ENCODE peak calls at places on chromosomes 2 and 18, in four cellular contexts. Q is GM12891, W is Panc1, J is endothelial cell of umbilical vein. V is an unnamed sample.

GRCh38 chr2:9638532-9638931 is 7.7 kb upstream of the YWHAQ start:
- DNase-seq in J (peak), Q (no peak), W (peak), V (peak)

GRCh38 chr18:8791171-8791651 is 85.9 kb downstream of the MTCL1 start:
- DNase-seq in J (peak), W (no peak), Q (no peak), V (peak)

GRCh38 chr2:240435457-240435954 is at the start of gene GPC1:
- DNase-seq in J (peak), W (no peak), Q (peak), V (no peak)

GRCh38 chr2:62654423-62654791 is 51.1 kb upstream of the EHBP1 start:
- DNase-seq in Q (no peak), J (no peak), W (no peak), V (no peak)

GRCh38 chr2:230423851-230424458 is 8.0 kb downstream of the SP100 start:
- DNase-seq in Q (no peak), W (no peak), J (no peak), V (no peak)

GRCh38 chr18:60684843-60685513 is 312.4 kb upstream of the MC4R start:
- DNase-seq in J (peak), W (peak), Q (no peak), V (no peak)

GRCh38 chr2:172639823-172640222 is 83.9 kb downstream of the PDK1 start:
- DNase-seq in J (no peak), W (no peak), Q (no peak), V (no peak)

GRCh38 chr18:731185-731584 is 18.8 kb upstream of the ENOSF1 start:
- DNase-seq in Q (no peak), J (no peak), W (no peak), V (no peak)

GRCh38 chr2:69054431-69054830 is 41.5 kb downstream of the ANTXR1 start:
- DNase-seq in J (no peak), Q (peak), W (no peak), V (no peak)

GRCh38 chr2:120389036-120389391 is 43.1 kb downstream of the INHBB start:
- DNase-seq in W (no peak), J (no peak), Q (no peak), V (no peak)

GRCh38 chr2:100820346-100821254 is 661 bp downstream of the NPAS2 start:
- DNase-seq in J (peak), W (no peak), Q (no peak), V (no peak)

GRCh38 chr2:19474128-19474527 is 115.7 kb upstream of the OSR1 start:
- DNase-seq in Q (peak), W (no peak), J (no peak), V (no peak)

GRCh38 chr18:3655637-3656050 is 205.7 kb downstream of the TGIF1 start:
- DNase-seq in J (no peak), Q (no peak), W (no peak), V (no peak)

GRCh38 chr2:70201831-70202230 is 11.0 kb upstream of the C2orf42 start:
- DNase-seq in J (no peak), Q (no peak), W (no peak), V (no peak)

GRCh38 chr2:63903003-63903402 is 61.3 kb downstream of the UGP2 start:
- DNase-seq in W (no peak), Q (no peak), J (no peak), V (no peak)

GRCh38 chr2:120897399-120897798 is 161.7 kb downstream of the GLI2 start:
- DNase-seq in J (no peak), W (no peak), Q (no peak), V (no peak)

GRCh38 chr2:95268208-95269035 is 5.8 kb upstream of the PROM2 start:
- DNase-seq in W (no peak), Q (no peak), J (no peak), V (peak)

GRCh38 chr2:217553202-217553601 is 449.6 kb downstream of the TNS1 start:
- DNase-seq in J (no peak), Q (no peak), W (no peak), V (no peak)

GRCh38 chr2:215357660-215358059 is 45.8 kb downstream of the ATIC start:
- DNase-seq in J (no peak), W (no peak), Q (no peak), V (no peak)

GRCh38 chr2:215356334-215356947 is 44.6 kb downstream of the ATIC start:
- DNase-seq in J (no peak), Q (no peak), W (no peak), V (no peak)

GRCh38 chr2:215355801-215356200 is 43.9 kb downstream of the ATIC start:
- DNase-seq in W (no peak), J (no peak), Q (no peak), V (no peak)

GRCh38 chr2:215358312-215358845 is 46.5 kb downstream of the ATIC start:
- DNase-seq in J (no peak), Q (no peak), W (no peak), V (no peak)

DNA sequence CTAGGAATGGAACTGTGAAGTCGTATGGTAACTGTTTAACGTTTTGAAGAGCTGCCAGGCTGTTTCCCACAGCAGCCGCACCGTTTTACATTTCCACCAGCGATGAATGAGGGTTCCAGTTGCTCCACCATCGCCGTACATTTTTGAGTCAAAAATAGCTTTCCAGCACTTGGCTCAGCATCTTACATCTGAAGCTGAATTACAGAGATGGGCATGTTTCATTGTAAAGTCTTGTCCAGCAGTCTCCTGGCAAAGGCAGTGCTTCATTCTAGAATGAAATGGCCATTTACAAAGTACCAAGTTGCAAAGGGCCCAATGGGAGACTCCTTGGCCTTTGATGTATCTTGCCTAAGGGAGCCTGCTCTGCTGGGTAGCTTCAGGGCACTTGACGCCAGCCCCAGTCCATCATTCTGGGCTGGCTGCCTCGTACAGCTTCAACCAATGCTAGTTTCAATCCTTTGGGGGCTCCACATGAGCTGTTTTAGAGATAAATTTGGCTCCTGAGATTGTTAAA is 45.1 kb downstream of the ATIC start:
- DNase-seq in W (no peak), Q (no peak), J (no peak), V (no peak)
- TF ChIP-seq POLR2AphosphoS5 in W (no peak), Q (no peak), J (no peak), V (no peak)

GRCh38 chr2:25982968-25983280 is 627 bp upstream of the KIF3C start:
- DNase-seq in Q (no peak), W (no peak), J (no peak), V (no peak)
- TF ChIP-seq POLR2AphosphoS5 in Q (no peak), W (no peak), J (no peak), V (no peak)

GRCh38 chr2:222969491-222969890 is 82.5 kb upstream of the KCNE4 start:
- DNase-seq in Q (no peak), W (no peak), J (no peak), V (no peak)
- TF ChIP-seq POLR2AphosphoS5 in Q (no peak), W (no peak), J (no peak), V (no peak)

DNA sequence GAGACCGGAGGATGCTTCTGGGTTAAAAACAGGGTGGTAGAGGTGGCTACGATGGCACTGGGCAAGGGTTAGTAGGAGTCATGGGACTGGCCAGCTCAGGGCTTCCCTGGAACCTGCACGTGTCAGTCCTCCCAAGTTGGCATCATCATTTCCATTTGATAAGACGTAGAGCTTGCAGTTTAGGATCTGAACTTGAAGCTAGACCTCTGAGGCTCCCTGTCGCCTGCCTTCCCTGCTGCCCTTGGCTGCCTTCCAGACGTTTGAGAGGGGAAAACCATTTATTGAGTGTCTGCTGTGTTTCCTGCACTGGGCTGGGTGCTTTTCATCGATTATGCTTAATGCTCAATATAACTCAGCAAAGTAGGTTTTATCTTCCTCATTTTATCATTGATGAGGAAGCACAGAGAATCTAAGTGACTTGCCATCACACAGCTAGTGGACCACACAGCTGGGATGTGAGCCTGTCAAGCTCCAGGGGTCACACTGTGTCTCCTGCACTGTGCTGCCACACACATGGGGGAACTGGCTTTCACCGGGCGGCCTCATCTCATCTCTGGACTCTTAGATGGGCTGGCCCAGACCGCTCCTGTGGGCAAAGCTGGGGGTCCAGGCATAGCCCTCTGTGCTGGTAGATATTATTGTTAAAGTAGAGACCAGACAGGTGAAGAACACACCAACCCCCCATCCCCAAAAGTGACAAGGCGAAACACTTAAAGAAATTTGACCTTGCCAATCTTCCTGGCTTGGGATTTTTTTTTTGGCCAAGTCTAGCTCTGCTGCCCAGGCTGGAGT is 7.8 kb downstream of the NT5DC4 start:
- DNase-seq in J (no peak), W (no peak), Q (no peak), V (no peak)
- TF ChIP-seq POLR2AphosphoS5 in J (no peak), W (no peak), Q (no peak), V (no peak)

DNA sequence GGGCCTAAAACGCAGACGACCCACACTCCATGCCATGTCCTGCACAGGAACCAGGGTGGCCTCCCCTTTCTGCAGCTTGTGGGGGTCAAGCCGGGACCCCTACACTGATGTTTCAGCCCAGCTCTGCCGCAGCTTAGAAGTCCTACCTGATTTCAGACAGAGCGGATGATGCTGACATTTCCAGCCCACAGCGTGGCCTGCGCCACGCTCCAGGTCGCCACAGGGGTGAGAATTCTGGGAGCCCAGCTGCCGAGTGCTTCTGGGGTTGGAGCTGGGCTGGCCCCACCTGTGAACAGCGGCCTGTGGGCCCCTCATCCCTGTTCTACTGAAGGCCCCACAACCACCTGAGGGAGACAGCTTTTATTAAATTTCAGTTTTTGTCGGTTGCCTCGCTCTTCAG is 77.2 kb downstream of the NFATC1 start:
- DNase-seq in W (no peak), J (no peak), Q (no peak), V (no peak)
- TF ChIP-seq POLR2AphosphoS5 in W (no peak), J (no peak), Q (no peak), V (no peak)